ENCODE peak calls at places on chromosomes 12 and 14, in five cellular contexts. M is transverse colon, N is IMR-90, D is fibroblast of mammary gland, X is glutamatergic neuron. Z is an unnamed sample.
A peak's percentile ranks its signal among the peaks of the same experiment; 100 is the strongest.

GRCh38 chr12:49784756-49785409 is 43.3 kb downstream of the NCKAP5L start:
- DNase-seq in M (no peak), N (peak; percentile 67), D (peak; percentile 52), X (no peak), Z (no peak)

GRCh38 chr12:87280356-87280755 is 748.8 kb downstream of the C12orf50 start:
- DNase-seq in M (no peak), N (no peak), D (no peak), X (no peak), Z (no peak)

GRCh38 chr14:32039401-32039800 is 37.7 kb upstream of the ARHGAP5 start:
- DNase-seq in M (no peak), N (no peak), D (no peak), X (no peak), Z (no peak)

GRCh38 chr14:55698051-55698450 is 118.0 kb downstream of the KTN1 start:
- DNase-seq in M (peak; percentile 59), N (no peak), D (no peak), X (no peak), Z (peak; percentile 51)

GRCh38 chr14:53668861-53669260 is 287.8 kb downstream of the BMP4 start:
- DNase-seq in M (no peak), N (peak; percentile 10), D (peak; percentile 67), X (no peak), Z (no peak)

GRCh38 chr12:19971881-19972280 is 396.5 kb upstream of the PDE3A start:
- DNase-seq in M (no peak), N (no peak), D (no peak), X (no peak), Z (no peak)

GRCh38 chr12:106145539-106146447 is 7.0 kb upstream of the NUAK1 start:
- DNase-seq in M (peak; percentile 74), N (no peak), D (no peak), X (no peak), Z (no peak)

GRCh38 chr14:81199084-81199483 is 21.7 kb downstream of the GTF2A1 start:
- DNase-seq in M (no peak), N (no peak), D (no peak), X (no peak), Z (no peak)

GRCh38 chr12:108381793-108382436 is 42.8 kb upstream of the CMKLR1 start:
- DNase-seq in M (no peak), N (no peak), D (peak; percentile 16), X (no peak), Z (no peak)

GRCh38 chr12:53131844-53132243 is 28.6 kb downstream of the SOAT2 start:
- DNase-seq in M (no peak), N (no peak), D (no peak), X (no peak), Z (no peak)

GRCh38 chr12:56257491-56258067 is 605 bp downstream of the ANKRD52 start:
- DNase-seq in M (no peak), N (peak; percentile 11), D (peak; percentile 20), X (peak; percentile 65), Z (peak; percentile 69)

GRCh38 chr12:76649091-76649490 is 89.5 kb upstream of the OSBPL8 start:
- DNase-seq in M (no peak), N (no peak), D (no peak), X (no peak), Z (no peak)

GRCh38 chr14:74190910-74191575 is 48.2 kb upstream of the VSX2 start:
- DNase-seq in M (no peak), N (peak; percentile 2), D (peak; percentile 4), X (no peak), Z (peak; percentile 35)

GRCh38 chr14:60221441-60221840 is 27.6 kb upstream of the PPM1A start:
- DNase-seq in M (no peak), N (no peak), D (no peak), X (no peak), Z (no peak)

GRCh38 chr14:65788876-65789859 is 376.6 kb downstream of the FUT8 start:
- DNase-seq in M (no peak), N (no peak), D (no peak), X (peak; percentile 76), Z (peak; percentile 72)

GRCh38 chr12:62848418-62848817 is 86.5 kb downstream of the PPM1H start:
- DNase-seq in M (no peak), N (peak; percentile 85), D (peak; percentile 35), X (no peak), Z (no peak)

GRCh38 chr12:22287776-22288621 is 46.5 kb downstream of the ST8SIA1 start:
- DNase-seq in M (no peak), N (peak; percentile 70), D (peak; percentile 83), X (no peak), Z (no peak)

GRCh38 chr14:55721353-55721752 is 141.3 kb downstream of the KTN1 start:
- DNase-seq in M (no peak), N (peak; percentile 88), D (peak; percentile 94), X (no peak), Z (no peak)

GRCh38 chr14:63770187-63770807 is 42.4 kb upstream of the SGPP1 start:
- DNase-seq in M (peak; percentile 53), N (peak; percentile 62), D (peak; percentile 66), X (no peak), Z (peak; percentile 30)

GRCh38 chr12:30134229-30134628 is 350.5 kb upstream of the TMTC1 start:
- DNase-seq in M (no peak), N (no peak), D (no peak), X (no peak), Z (no peak)

GRCh38 chr12:6494351-6494743 is 445 bp downstream of the NCAPD2 start:
- DNase-seq in M (no peak), N (no peak), D (no peak), X (no peak), Z (peak; percentile 23)